ENCODE peak calls at places on chromosomes 1 and 21, in five cellular contexts. B, R, T, K and X are unnamed samples.

GRCh38 chr1:228304225-228304624 is 96.4 kb downstream of the OBSCN start:
- DNase-seq in B (no peak), R (no peak), T (no peak), K (no peak), X (no peak)

GRCh38 chr1:98920441-98921110 is 84.1 kb downstream of the PLPPR5 start:
- DNase-seq in B (no peak), R (peak; percentile 94), T (no peak), K (no peak), X (no peak)

GRCh38 chr21:37073417-37074194 is 552 bp downstream of the TTC3 start:
- DNase-seq in B (peak; percentile 79), R (peak; percentile 44), T (peak; percentile 76), K (peak; percentile 60), X (peak; percentile 81)

GRCh38 chr1:35115459-35116383 is 36.5 kb downstream of the ZMYM1 start:
- DNase-seq in B (no peak), R (no peak), T (no peak), K (no peak), X (no peak)

GRCh38 chr1:81832573-81832972 is 31.8 kb downstream of the ADGRL2 start:
- DNase-seq in B (no peak), R (peak; percentile 89), T (no peak), K (no peak), X (no peak)

GRCh38 chr21:44521928-44522752 is 17.9 kb downstream of the KRTAP10-1 start:
- DNase-seq in B (peak; percentile 37), R (no peak), T (no peak), K (no peak), X (peak; percentile 34)

GRCh38 chr1:8461341-8462110 is 143.6 kb downstream of the SLC45A1 start:
- DNase-seq in B (no peak), R (no peak), T (no peak), K (no peak), X (no peak)

GRCh38 chr1:215631489-215631888 is 64.4 kb downstream of the KCTD3 start:
- DNase-seq in B (no peak), R (peak; percentile 48), T (no peak), K (no peak), X (no peak)

GRCh38 chr1:231808990-231809389 is 182.4 kb downstream of the DISC1 start:
- DNase-seq in B (no peak), R (peak; percentile 81), T (no peak), K (no peak), X (no peak)

GRCh38 chr1:82090104-82090503 is 289.4 kb downstream of the ADGRL2 start:
- DNase-seq in B (no peak), R (peak; percentile 18), T (no peak), K (no peak), X (no peak)

GRCh38 chr1:89552481-89553194 is 28.0 kb downstream of the LRRC8B start:
- DNase-seq in B (no peak), R (peak; percentile 45), T (no peak), K (no peak), X (peak; percentile 15)

GRCh38 chr1:97903626-97904025 is 17.2 kb downstream of the DPYD start:
- DNase-seq in B (no peak), R (peak; percentile 56), T (no peak), K (no peak), X (no peak)

GRCh38 chr1:22877980-22878379 is 94.7 kb downstream of the LACTBL1 start:
- DNase-seq in B (no peak), R (no peak), T (no peak), K (no peak), X (no peak)

GRCh38 chr1:196584703-196585102 is 23.5 kb downstream of the KCNT2 start:
- DNase-seq in B (no peak), R (no peak), T (no peak), K (no peak), X (no peak)

GRCh38 chr1:36859926-36860325 is 174.4 kb downstream of the GRIK3 start:
- DNase-seq in B (no peak), R (no peak), T (no peak), K (no peak), X (no peak)

GRCh38 chr1:228282329-228283042 is 74.6 kb downstream of the OBSCN start:
- DNase-seq in B (peak; percentile 39), R (peak; percentile 9), T (no peak), K (no peak), X (no peak)

GRCh38 chr1:180343931-180344406 is 113.9 kb downstream of the LHX4 start:
- DNase-seq in B (peak; percentile 55), R (peak; percentile 20), T (peak; percentile 26), K (no peak), X (no peak)

GRCh38 chr1:237492359-237492758 is 398.4 kb downstream of the ZP4 start:
- DNase-seq in B (no peak), R (no peak), T (no peak), K (no peak), X (no peak)

GRCh38 chr1:28086651-28087050 is 1.8 kb downstream of the EYA3 start:
- DNase-seq in B (no peak), R (no peak), T (no peak), K (no peak), X (no peak)

GRCh38 chr1:20430355-20431290 is 55.4 kb downstream of the CAMK2N1 start:
- DNase-seq in B (peak; percentile 63), R (peak; percentile 30), T (no peak), K (no peak), X (peak; percentile 38)

GRCh38 chr1:64472805-64473204 is 2.9 kb downstream of the CACHD1 start:
- DNase-seq in B (no peak), R (no peak), T (no peak), K (no peak), X (no peak)

GRCh38 chr1:114341886-114342285 is 169.1 kb downstream of the TRIM33 start:
- DNase-seq in B (no peak), R (no peak), T (no peak), K (no peak), X (no peak)

GRCh38 chr1:98044766-98045165 is 123.9 kb upstream of the DPYD start:
- DNase-seq in B (no peak), R (no peak), T (peak; percentile 3), K (no peak), X (no peak)

GRCh38 chr1:117886101-117886795 is 43.2 kb downstream of the GDAP2 start:
- DNase-seq in B (no peak), R (peak; percentile 38), T (no peak), K (no peak), X (no peak)

GRCh38 chr1:68229927-68230812 is 2.2 kb downstream of the WLS start:
- DNase-seq in B (no peak), R (peak; percentile 41), T (no peak), K (no peak), X (no peak)

GRCh38 chr21:26144026-26144425 is 26.5 kb downstream of the APP start:
- DNase-seq in B (no peak), R (no peak), T (no peak), K (no peak), X (no peak)

GRCh38 chr1:39572379-39573096 is 4.1 kb downstream of the PABPC4 start:
- DNase-seq in B (no peak), R (no peak), T (no peak), K (no peak), X (no peak)
- H3K4me3 ChIP-seq in B (no peak overlapping the region), R (peak overlapping the region; percentile 89), T (no peak overlapping the region), K (no peak overlapping the region), X (no peak overlapping the region)

GRCh38 chr1:90926971-90927370 is 94.9 kb downstream of the ZNF644 start:
- DNase-seq in B (no peak), R (no peak), T (no peak), K (no peak), X (no peak)
- H3K4me3 ChIP-seq in B (no peak overlapping the region), R (no peak overlapping the region), T (no peak overlapping the region), K (no peak overlapping the region), X (no peak overlapping the region)

GRCh38 chr1:46179138-46180081 is 3.1 kb upstream of the P3R3URF start:
- DNase-seq in B (peak; percentile 92), R (peak; percentile 86), T (peak; percentile 76), K (peak; percentile 81), X (no peak)

GRCh38 chr1:46183926-46184557 is 7.8 kb upstream of the P3R3URF start:
- DNase-seq in B (no peak), R (no peak), T (no peak), K (no peak), X (no peak)

GRCh38 chr1:46180082-46180616 is 3.9 kb upstream of the P3R3URF start:
- DNase-seq in B (peak; percentile 88), R (no peak), T (peak; percentile 36), K (peak; percentile 65), X (peak; percentile 95)

GRCh38 chr1:46183119-46183842 is 7.0 kb upstream of the P3R3URF start:
- DNase-seq in B (peak; percentile 91), R (peak; percentile 96), T (no peak), K (peak; percentile 75), X (peak; percentile 83)

GRCh38 chr1:46181343-46182260 is 5.3 kb upstream of the P3R3URF start:
- DNase-seq in B (no peak), R (peak; percentile 57), T (no peak), K (no peak), X (no peak)
- H3K4me3 ChIP-seq in B (no peak overlapping the region), R (no peak overlapping the region), T (no peak overlapping the region), K (no peak overlapping the region), X (peak overlapping the region; percentile 17)

GRCh38 chr1:201939271-201939973 is 6.9 kb downstream of the LMOD1 start:
- DNase-seq in B (no peak), R (no peak), T (no peak), K (no peak), X (no peak)

GRCh38 chr1:201941420-201942128 is 4.8 kb downstream of the LMOD1 start:
- DNase-seq in B (no peak), R (no peak), T (no peak), K (no peak), X (no peak)

GRCh38 chr1:201944639-201945038 is 1.7 kb downstream of the LMOD1 start:
- DNase-seq in B (no peak), R (no peak), T (no peak), K (no peak), X (no peak)

GRCh38 chr1:201944002-201944401 is 2.3 kb downstream of the LMOD1 start:
- DNase-seq in B (no peak), R (no peak), T (no peak), K (no peak), X (no peak)

GRCh38 chr1:201942129-201942495 is 4.2 kb downstream of the LMOD1 start:
- DNase-seq in B (no peak), R (no peak), T (no peak), K (no peak), X (no peak)
- H3K4me3 ChIP-seq in B (no peak overlapping the region), R (no peak overlapping the region), T (no peak overlapping the region), K (no peak overlapping the region), X (no peak overlapping the region)

GRCh38 chr1:12442217-12442616 is 175.8 kb downstream of the DHRS3 start:
- DNase-seq in B (no peak), R (no peak), T (no peak), K (no peak), X (no peak)
- H3K4me3 ChIP-seq in B (no peak overlapping the region), R (no peak overlapping the region), T (no peak overlapping the region), K (no peak overlapping the region), X (no peak overlapping the region)

GRCh38 chr1:11280719-11281376 is 7.8 kb downstream of the UBIAD1 start:
- DNase-seq in B (peak; percentile 54), R (no peak), T (no peak), K (no peak), X (no peak)

GRCh38 chr1:11285883-11286734 is 13.1 kb downstream of the UBIAD1 start:
- DNase-seq in B (no peak), R (peak; percentile 49), T (no peak), K (no peak), X (no peak)

GRCh38 chr1:11284784-11285183 is 11.8 kb downstream of the UBIAD1 start:
- DNase-seq in B (no peak), R (no peak), T (no peak), K (no peak), X (no peak)

GRCh38 chr1:11281518-11282331 is 8.7 kb downstream of the UBIAD1 start:
- DNase-seq in B (no peak), R (peak; percentile 92), T (no peak), K (peak; percentile 54), X (no peak)

GRCh38 chr1:11283148-11283547 is 10.2 kb downstream of the UBIAD1 start:
- DNase-seq in B (no peak), R (no peak), T (no peak), K (no peak), X (no peak)
- H3K4me3 ChIP-seq in B (no peak overlapping the region), R (no peak overlapping the region), T (no peak overlapping the region), K (no peak overlapping the region), X (no peak overlapping the region)